ENCODE peak calls at places on chromosomes 7 and 10, in ten cellular contexts. I is IMR-90, K is heart right ventricle, A is adrenal gland, X is neuronal stem cell, Z is hepatocyte, T is iPS DF 6.9, S is esophagus squamous epithelium, E is HL-60, N is GM23338. J is an unnamed sample.
A peak's percentile ranks its signal among the peaks of the same experiment; 100 is the strongest.

GRCh38 chr7:151340794-151341356 is 737 bp upstream of the NUB1 start:
- DNase-seq in N (no peak), S (no peak), A (no peak), I (no peak), X (no peak), K (no peak), Z (no peak), E (no peak), T (no peak), J (no peak)

GRCh38 chr10:29981510-29981909 is 77.9 kb downstream of the JCAD start:
- DNase-seq in K (no peak), X (no peak), A (no peak), T (no peak), Z (no peak), E (no peak), S (no peak), N (no peak), I (no peak), J (no peak)

GRCh38 chr10:100872034-100872791 is 40.5 kb upstream of the SLF2 start:
- DNase-seq in N (peak; percentile 86), S (no peak), X (no peak), Z (peak; percentile 68), E (peak; percentile 11), I (peak; percentile 77), T (peak; percentile 61), A (no peak), K (no peak), J (no peak)

GRCh38 chr7:131346885-131347592 is 19.4 kb downstream of the MKLN1 start:
- DNase-seq in T (peak; percentile 60), S (no peak), I (no peak), A (no peak), X (no peak), Z (peak; percentile 19), K (no peak), N (peak; percentile 80), E (no peak), J (no peak)

GRCh38 chr7:155921804-155922506 is 109.7 kb upstream of the SHH start:
- DNase-seq in T (no peak), N (peak; percentile 2), X (no peak), K (no peak), E (no peak), A (no peak), I (no peak), S (no peak), Z (peak; percentile 82), J (peak; percentile 76)

GRCh38 chr10:112835933-112836564 is 114.0 kb upstream of the TCF7L2 start:
- DNase-seq in I (no peak), T (no peak), K (peak; percentile 33), X (no peak), S (no peak), A (peak; percentile 50), E (no peak), Z (no peak), N (no peak), J (peak; percentile 35)

GRCh38 chr10:132558516-132559413 is 21.2 kb downstream of the INPP5A start:
- DNase-seq in K (no peak), N (no peak), T (no peak), Z (no peak), A (no peak), I (no peak), E (no peak), X (no peak), S (no peak), J (no peak)

GRCh38 chr7:22943997-22944396 is 69.9 kb downstream of the HYCC1 start:
- DNase-seq in Z (peak; percentile 24), T (no peak), X (no peak), I (peak; percentile 95), A (no peak), E (no peak), N (peak; percentile 43), S (no peak), K (no peak), J (no peak)

GRCh38 chr10:22714524-22715289 is at the start of gene PIP4K2A:
- DNase-seq in A (peak; percentile 62), X (peak; percentile 59), T (no peak), N (peak; percentile 76), I (peak; percentile 67), Z (peak; percentile 87), E (no peak), K (peak; percentile 71), S (peak; percentile 16), J (peak; percentile 59)

GRCh38 chr10:86756511-86757109 is at the start of gene BMPR1A:
- DNase-seq in N (peak; percentile 63), I (peak; percentile 86), A (peak; percentile 88), Z (peak; percentile 67), T (no peak), E (no peak), X (peak; percentile 57), S (peak; percentile 25), K (peak; percentile 86), J (peak; percentile 76)

GRCh38 chr7:80876894-80877414 is 41.9 kb downstream of the SEMA3C start:
- DNase-seq in N (no peak), E (no peak), S (no peak), K (no peak), X (no peak), Z (peak; percentile 64), I (peak; percentile 56), T (no peak), A (no peak), J (no peak)

GRCh38 chr10:82981137-82981723 is 1106.2 kb downstream of the NRG3 start:
- DNase-seq in E (no peak), Z (no peak), A (no peak), T (no peak), K (no peak), S (no peak), X (no peak), N (no peak), I (peak; percentile 45), J (no peak)

GRCh38 chr7:1981201-1981877 is 251.4 kb downstream of the MAD1L1 start:
- DNase-seq in Z (no peak), K (no peak), A (no peak), S (no peak), T (no peak), E (no peak), X (no peak), N (no peak), I (no peak), J (no peak)

GRCh38 chr7:76049295-76049694 is 1.4 kb downstream of the MDH2 start:
- DNase-seq in X (no peak), K (no peak), A (no peak), Z (no peak), S (no peak), I (no peak), T (no peak), N (peak; percentile 21), E (no peak), J (no peak)

GRCh38 chr10:44278669-44279337 is 106.1 kb downstream of the CXCL12 start:
- DNase-seq in Z (no peak), X (no peak), K (no peak), S (no peak), N (no peak), E (no peak), A (peak; percentile 33), T (no peak), I (peak; percentile 45), J (no peak)

GRCh38 chr10:88253622-88254021 is 329.5 kb downstream of the RNLS start:
- DNase-seq in X (no peak), E (no peak), S (no peak), Z (no peak), I (no peak), T (no peak), K (no peak), N (no peak), A (peak; percentile 24), J (no peak)

GRCh38 chr7:80135306-80136104 is 874 bp downstream of the GNAI1 start:
- DNase-seq in S (no peak), I (peak; percentile 32), N (peak; percentile 38), A (peak; percentile 49), Z (peak; percentile 57), E (no peak), X (peak; percentile 29), K (peak; percentile 17), T (no peak), J (no peak)

GRCh38 chr7:118109607-118110006 is 74.4 kb upstream of the LSM8 start:
- DNase-seq in Z (peak; percentile 50), T (no peak), X (no peak), A (no peak), E (no peak), S (no peak), I (no peak), N (no peak), K (no peak), J (no peak)

GRCh38 chr10:61944445-61945123 is 43.1 kb downstream of the ARID5B start:
- DNase-seq in K (no peak), X (no peak), Z (no peak), N (no peak), A (no peak), E (no peak), I (no peak), T (no peak), S (no peak), J (no peak)

GRCh38 chr7:111918461-111918860 is 287.7 kb downstream of the DOCK4 start:
- DNase-seq in X (no peak), A (no peak), S (no peak), E (no peak), K (no peak), N (no peak), Z (no peak), I (no peak), T (no peak), J (no peak)
- H3K27me3 ChIP-seq in X (no peaks in the 10 kb centered on the region), A (no peaks in the 10 kb centered on the region), S (no peaks in the 10 kb centered on the region), E (no peaks in the 10 kb centered on the region), K (no peaks in the 10 kb centered on the region), N (no peaks in the 10 kb centered on the region), Z (no peaks in the 10 kb centered on the region), I (no peaks in the 10 kb centered on the region), T (no peaks in the 10 kb centered on the region), J (no peaks in the 10 kb centered on the region)

GRCh38 chr7:90736968-90737939 is 141.1 kb downstream of the CDK14 start:
- DNase-seq in Z (no peak), I (no peak), N (no peak), K (no peak), A (no peak), S (no peak), E (peak; percentile 23), X (no peak), T (no peak), J (no peak)
- H3K27me3 ChIP-seq in Z (no peaks in the 10 kb centered on the region), I (no peaks in the 10 kb centered on the region), N (no peaks in the 10 kb centered on the region), K (no peaks in the 10 kb centered on the region), A (no peaks in the 10 kb centered on the region), S (no peaks in the 10 kb centered on the region), E (no peaks in the 10 kb centered on the region), X (no peaks in the 10 kb centered on the region), T (no peaks in the 10 kb centered on the region), J (no peaks in the 10 kb centered on the region)

GRCh38 chr10:90937645-90938258 is 16.9 kb upstream of the ANKRD1 start:
- DNase-seq in A (no peak), X (no peak), K (no peak), N (no peak), S (no peak), T (no peak), Z (no peak), I (no peak), E (no peak), J (no peak)
- H3K27me3 ChIP-seq in A (no peaks in the 10 kb centered on the region), X (no peaks in the 10 kb centered on the region), K (no peaks in the 10 kb centered on the region), N (peaks cover 98% of the 10 kb centered on the region), S (no peaks in the 10 kb centered on the region), T (peaks cover 5% of the 10 kb centered on the region), Z (no peaks in the 10 kb centered on the region), I (no peaks in the 10 kb centered on the region), E (no peaks in the 10 kb centered on the region), J (no peaks in the 10 kb centered on the region)

DNA sequence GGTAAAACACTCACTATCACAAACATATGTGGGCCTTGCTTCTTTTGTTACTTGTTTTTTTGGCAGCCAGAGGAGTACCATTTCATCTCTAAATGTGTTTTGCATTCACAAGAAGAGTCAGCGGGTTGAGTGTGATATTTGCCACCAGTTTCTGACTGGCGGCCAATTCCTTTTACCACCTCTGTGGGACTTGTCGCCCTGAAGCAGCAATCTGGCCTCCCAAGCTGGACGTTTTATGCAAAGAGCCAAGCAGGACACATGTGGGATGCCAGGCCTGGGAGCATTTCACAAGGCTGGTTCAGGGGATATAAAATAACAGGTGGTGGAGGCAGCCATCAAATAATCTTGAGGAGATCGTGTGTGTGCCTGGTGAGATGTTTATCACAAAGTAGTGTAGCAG is 61.8 kb upstream of the TRIL start:
- DNase-seq in A (no peak), T (no peak), X (no peak), K (no peak), S (no peak), Z (no peak), N (no peak), E (no peak), I (no peak), J (no peak)
- H3K27me3 ChIP-seq in A (no peaks in the 10 kb centered on the region), T (no peaks in the 10 kb centered on the region), X (no peaks in the 10 kb centered on the region), K (no peaks in the 10 kb centered on the region), S (no peaks in the 10 kb centered on the region), Z (no peaks in the 10 kb centered on the region), N (no peaks in the 10 kb centered on the region), E (no peaks in the 10 kb centered on the region), I (no peaks in the 10 kb centered on the region), J (no peaks in the 10 kb centered on the region)

J was measured in breast epithelium.